ENCODE peak calls at places on chromosome 1, in seven cellular contexts. N, Z, J, D, A, X and Y are unnamed samples.

GRCh38 chr1:15141933-15142647 is 11.5 kb upstream of the TMEM51 start:
- DNase-seq in X (no peak), Z (no peak), N (peak), D (peak), J (peak), A (no peak), Y (peak)

GRCh38 chr1:242523968-242524570 is 428 bp downstream of the PLD5 start:
- DNase-seq in D (no peak), J (peak), X (no peak), A (peak), Z (peak), N (peak), Y (no peak)

GRCh38 chr1:175702079-175702795 is 41.2 kb downstream of the TNR start:
- DNase-seq in X (no peak), D (no peak), A (no peak), N (no peak), Z (no peak), J (no peak), Y (no peak)

GRCh38 chr1:69846267-69846666 is 278.5 kb downstream of the LRRC7 start:
- DNase-seq in A (no peak), D (no peak), N (no peak), X (no peak), J (no peak), Z (no peak), Y (no peak)

GRCh38 chr1:83889707-83890106 is 109.2 kb downstream of the TTLL7 start:
- DNase-seq in J (no peak), Z (no peak), X (no peak), D (peak), A (no peak), N (peak), Y (peak)

GRCh38 chr1:7405844-7406500 is 365.1 kb upstream of the VAMP3 start:
- DNase-seq in D (no peak), J (no peak), Z (no peak), X (no peak), A (no peak), N (no peak), Y (no peak)

GRCh38 chr1:43453442-43454269 is at the start of gene HYI:
- DNase-seq in J (peak), N (peak), Z (peak), D (peak), X (peak), A (peak), Y (peak)

GRCh38 chr1:46528297-46528955 is 23.0 kb downstream of the KNCN start:
- DNase-seq in J (no peak), N (no peak), X (no peak), A (no peak), Z (no peak), D (peak), Y (no peak)

GRCh38 chr1:155070721-155071556 is 7.4 kb downstream of the EFNA4 start:
- DNase-seq in N (peak), D (peak), J (peak), X (peak), A (peak), Z (peak), Y (peak)

GRCh38 chr1:8222789-8223188 is 95.1 kb upstream of the SLC45A1 start:
- DNase-seq in Z (no peak), D (no peak), A (no peak), X (no peak), N (no peak), J (no peak), Y (no peak)

GRCh38 chr1:40897499-40897898 is 35.3 kb upstream of the CITED4 start:
- DNase-seq in Z (peak), X (no peak), A (no peak), J (no peak), D (peak), N (no peak), Y (peak)

GRCh38 chr1:219340796-219341195 is 167.1 kb downstream of the LYPLAL1 start:
- DNase-seq in A (no peak), D (peak), J (no peak), N (peak), Z (no peak), X (no peak), Y (peak)

GRCh38 chr1:43346636-43347035 is 9.0 kb downstream of the MPL start:
- DNase-seq in J (no peak), Z (no peak), A (no peak), N (no peak), D (no peak), X (no peak), Y (no peak)

GRCh38 chr1:50333595-50333974 is 89.7 kb downstream of the DMRTA2 start:
- DNase-seq in Z (peak), J (peak), A (peak), X (peak), D (peak), N (peak), Y (no peak)

GRCh38 chr1:23627065-23627464 is 64.5 kb upstream of the RPL11 start:
- DNase-seq in J (peak), A (no peak), N (no peak), X (peak), D (no peak), Z (no peak), Y (no peak)

GRCh38 chr1:83761084-83761760 is 237.7 kb downstream of the TTLL7 start:
- DNase-seq in Z (no peak), J (no peak), D (no peak), X (peak), A (no peak), N (no peak), Y (no peak)

GRCh38 chr1:3034728-3035610 is 13.7 kb downstream of the ACTRT2 start:
- DNase-seq in N (no peak), J (no peak), A (no peak), X (no peak), D (no peak), Z (no peak), Y (no peak)

GRCh38 chr1:180934563-180934962 is 21.9 kb downstream of the KIAA1614 start:
- DNase-seq in D (no peak), J (no peak), X (peak), N (no peak), Z (no peak), A (no peak), Y (no peak)

GRCh38 chr1:233293556-233294446 is 1.7 kb downstream of the PCNX2 start:
- DNase-seq in J (no peak), N (no peak), Z (no peak), D (peak), X (no peak), A (no peak), Y (no peak)

GRCh38 chr1:157110686-157111085 is 11.1 kb upstream of the ETV3L start:
- DNase-seq in J (no peak), Z (no peak), X (no peak), N (no peak), D (no peak), A (no peak), Y (no peak)

GRCh38 chr1:16088351-16088911 is 15.0 kb upstream of the FAM131C start:
- DNase-seq in A (no peak), Z (no peak), X (no peak), J (no peak), N (no peak), D (no peak), Y (no peak)

GRCh38 chr1:36743286-36744005 is 260.7 kb upstream of the CSF3R start:
- DNase-seq in A (no peak), Z (no peak), N (no peak), J (no peak), D (no peak), X (no peak), Y (no peak)

GRCh38 chr1:60727553-60727952 is 354.8 kb upstream of the NFIA start:
- DNase-seq in N (no peak), X (no peak), D (no peak), A (no peak), J (no peak), Z (no peak), Y (no peak)

GRCh38 chr1:11858968-11859871 is 475 bp upstream of the NPPB start:
- DNase-seq in D (peak), J (peak), Z (peak), N (peak), A (peak), X (peak), Y (peak)

GRCh38 chr1:94418664-94419655 is 771 bp downstream of the ABCD3 start:
- DNase-seq in Z (peak), N (peak), X (no peak), J (peak), D (peak), A (peak), Y (peak)

GRCh38 chr1:6859415-6860343 is 74.4 kb downstream of the CAMTA1 start:
- DNase-seq in J (no peak), A (no peak), D (peak), X (no peak), N (peak), Z (peak), Y (peak)

GRCh38 chr1:242129103-242129502 is 130.2 kb upstream of the MAP1LC3C start:
- DNase-seq in N (no peak), Z (no peak), D (no peak), J (no peak), X (peak), A (no peak), Y (no peak)

GRCh38 chr1:50976890-50977574 is 7.0 kb downstream of the CDKN2C start:
- DNase-seq in X (peak), J (no peak), A (peak), N (peak), Z (peak), D (peak), Y (peak)

GRCh38 chr1:204529371-204529895 is 13.2 kb downstream of the MDM4 start:
- DNase-seq in N (no peak), A (no peak), D (no peak), Z (no peak), J (no peak), X (no peak), Y (no peak)

GRCh38 chr1:19042675-19043578 is 86.5 kb upstream of the IFFO2 start:
- DNase-seq in N (no peak), X (no peak), Z (peak), D (no peak), J (no peak), A (no peak), Y (no peak)

GRCh38 chr1:14487671-14488070 is 110.8 kb upstream of the KAZN start:
- DNase-seq in D (no peak), N (no peak), X (no peak), A (no peak), Z (no peak), J (no peak), Y (peak)

GRCh38 chr1:81679972-81680371 is 120.8 kb upstream of the ADGRL2 start:
- DNase-seq in D (peak), Z (no peak), N (peak), X (no peak), J (no peak), A (no peak), Y (peak)

GRCh38 chr1:149962039-149962647 is 25.5 kb upstream of the MTMR11 start:
- DNase-seq in J (peak), Z (peak), D (peak), X (peak), A (peak), N (peak), Y (peak)

GRCh38 chr1:103424645-103425044 is 100.9 kb upstream of the RNPC3 start:
- DNase-seq in Z (no peak), D (no peak), J (no peak), X (no peak), A (no peak), N (no peak), Y (no peak)

GRCh38 chr1:228215663-228216116 is 7.8 kb downstream of the OBSCN start:
- DNase-seq in D (no peak), X (no peak), J (no peak), A (no peak), Z (no peak), N (no peak), Y (no peak)

GRCh38 chr1:27005648-27006496 is 6.8 kb downstream of the TENT5B start:
- DNase-seq in A (no peak), J (no peak), D (no peak), X (no peak), N (no peak), Z (peak), Y (no peak)
- TF ChIP-seq CTCF in A (no peak), J (no peak), D (no peak), X (no peak), N (no peak), Z (no peak), Y (no peak)

GRCh38 chr1:108708726-108709660 is 3.7 kb upstream of the FNDC7 start:
- DNase-seq in A (no peak), X (peak), D (no peak), J (no peak), Z (no peak), N (no peak), Y (no peak)
- TF ChIP-seq CTCF in A (no peak), X (peak), D (no peak), J (no peak), Z (no peak), N (peak), Y (no peak)

GRCh38 chr1:202274611-202275010 is 67.1 kb downstream of the UBE2T start:
- DNase-seq in D (peak), J (no peak), Z (peak), N (peak), A (peak), X (peak), Y (no peak)
- TF ChIP-seq CTCF in D (peak), J (no peak), Z (peak), N (peak), A (peak), X (peak), Y (no peak)

GRCh38 chr1:223161321-223161720 is 18.3 kb upstream of the TLR5 start:
- DNase-seq in D (no peak), X (no peak), A (no peak), N (no peak), Z (no peak), J (no peak), Y (no peak)
- TF ChIP-seq CTCF in D (no peak), X (no peak), A (no peak), N (no peak), Z (peak), J (no peak), Y (no peak)

DNA sequence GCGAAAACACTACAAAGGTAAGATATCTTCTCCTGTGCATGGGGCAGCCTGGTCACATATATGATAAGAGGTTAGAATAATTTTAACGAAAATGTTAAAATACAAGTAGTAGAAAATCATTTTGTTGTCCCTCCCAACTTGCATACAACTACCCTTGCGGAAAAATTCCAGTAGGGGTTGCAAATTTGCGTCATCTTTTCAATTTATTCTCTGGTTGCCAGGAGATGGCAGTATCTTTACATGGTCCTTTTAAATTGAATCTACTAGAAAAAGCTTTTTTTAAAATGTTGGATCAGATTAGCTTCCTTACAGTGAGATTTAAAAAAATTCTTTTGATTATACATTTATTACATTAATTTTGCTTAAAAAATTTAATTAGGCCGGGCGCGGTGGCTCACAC is 10.9 kb downstream of the S100PBP start:
- DNase-seq in N (peak), J (no peak), A (no peak), X (no peak), D (peak), Z (no peak), Y (no peak)
- TF ChIP-seq CTCF in N (peak), J (no peak), A (peak), X (no peak), D (peak), Z (peak), Y (no peak)

DNA sequence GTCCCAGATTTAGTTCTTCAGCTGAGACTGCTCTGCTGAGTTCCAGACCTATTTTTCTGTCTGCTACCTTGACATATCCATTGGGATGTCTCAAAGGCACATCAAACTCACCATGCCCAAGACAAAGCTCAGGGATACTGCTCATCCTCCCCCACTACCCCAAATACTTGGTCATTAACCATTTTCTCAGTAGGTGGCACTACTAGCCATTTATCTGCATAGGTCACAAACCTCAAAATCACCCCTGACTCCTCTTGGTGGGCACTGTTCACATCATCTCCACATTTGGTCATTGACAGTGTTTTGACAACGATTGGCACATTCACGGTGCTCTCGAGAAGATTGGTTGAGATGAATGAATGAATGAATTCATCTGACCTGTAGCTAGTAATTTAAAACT is 32.1 kb downstream of the CACNA1S start:
- DNase-seq in D (no peak), Z (no peak), J (no peak), N (no peak), A (no peak), X (no peak), Y (no peak)
- TF ChIP-seq CTCF in D (no peak), Z (no peak), J (no peak), N (no peak), A (no peak), X (no peak), Y (no peak)

GRCh38 chr1:205593967-205594366 is 37.8 kb downstream of the ELK4 start:
- DNase-seq in X (no peak), Z (no peak), J (no peak), A (no peak), N (no peak), D (no peak), Y (no peak)
- TF ChIP-seq CTCF in X (no peak), Z (no peak), J (no peak), A (no peak), N (no peak), D (no peak), Y (no peak)